ENCODE peak calls at places on chromosomes 11 and 22, in seven cellular contexts. One of them, this sample, is unnamed.

GRCh38 chr11:46696212-46696558 is 4.2 kb downstream of the ARHGAP1 start:
- DNase-seq in psoas muscle: peak; percentile 82
- DNase-seq in AG10803: no peak
- DNase-seq in heart left ventricle: peak; percentile 91
- DNase-seq in Panc1: no peak
- DNase-seq in astrocyte of the spinal cord: no peak
- DNase-seq in WERI-Rb-1: no peak
- DNase-seq in this sample: no peak

GRCh38 chr11:1338201-1339065 is 29.0 kb upstream of the TOLLIP start:
- DNase-seq in psoas muscle: no peak
- DNase-seq in AG10803: no peak
- DNase-seq in heart left ventricle: peak; percentile 24
- DNase-seq in Panc1: no peak
- DNase-seq in astrocyte of the spinal cord: no peak
- DNase-seq in WERI-Rb-1: no peak
- DNase-seq in this sample: no peak

GRCh38 chr11:16978021-16978370 is 36.2 kb downstream of the PLEKHA7 start:
- DNase-seq in psoas muscle: no peak
- DNase-seq in AG10803: no peak
- DNase-seq in heart left ventricle: no peak
- DNase-seq in Panc1: no peak
- DNase-seq in astrocyte of the spinal cord: no peak
- DNase-seq in WERI-Rb-1: no peak
- DNase-seq in this sample: no peak

GRCh38 chr11:65596520-65596919 is 920 bp upstream of the KCNK7 start:
- DNase-seq in psoas muscle: no peak
- DNase-seq in AG10803: no peak
- DNase-seq in heart left ventricle: no peak
- DNase-seq in Panc1: no peak
- DNase-seq in astrocyte of the spinal cord: no peak
- DNase-seq in WERI-Rb-1: no peak
- DNase-seq in this sample: no peak

GRCh38 chr11:69442807-69443137 is 38.7 kb upstream of the LINC01488 start:
- DNase-seq in psoas muscle: no peak
- DNase-seq in AG10803: peak; percentile 88
- DNase-seq in heart left ventricle: peak; percentile 63
- DNase-seq in Panc1: no peak
- DNase-seq in astrocyte of the spinal cord: peak; percentile 62
- DNase-seq in WERI-Rb-1: no peak
- DNase-seq in this sample: no peak

GRCh38 chr11:118628432-118628831 is 21.0 kb downstream of the PHLDB1 start:
- DNase-seq in psoas muscle: peak; percentile 49
- DNase-seq in AG10803: no peak
- DNase-seq in heart left ventricle: peak; percentile 86
- DNase-seq in Panc1: no peak
- DNase-seq in astrocyte of the spinal cord: no peak
- DNase-seq in WERI-Rb-1: no peak
- DNase-seq in this sample: no peak

GRCh38 chr22:32457031-32457430 is 7.2 kb downstream of the BPIFC start:
- DNase-seq in psoas muscle: no peak
- DNase-seq in AG10803: no peak
- DNase-seq in heart left ventricle: no peak
- DNase-seq in Panc1: no peak
- DNase-seq in astrocyte of the spinal cord: no peak
- DNase-seq in WERI-Rb-1: no peak
- DNase-seq in this sample: no peak

GRCh38 chr11:13702071-13702470 is 33.6 kb downstream of the FAR1 start:
- DNase-seq in psoas muscle: no peak
- DNase-seq in AG10803: no peak
- DNase-seq in heart left ventricle: no peak
- DNase-seq in Panc1: no peak
- DNase-seq in astrocyte of the spinal cord: no peak
- DNase-seq in WERI-Rb-1: no peak
- DNase-seq in this sample: no peak

GRCh38 chr11:119362741-119363080 is 16.2 kb upstream of the MFRP start:
- DNase-seq in psoas muscle: no peak
- DNase-seq in AG10803: no peak
- DNase-seq in heart left ventricle: no peak
- DNase-seq in Panc1: no peak
- DNase-seq in astrocyte of the spinal cord: no peak
- DNase-seq in WERI-Rb-1: no peak
- DNase-seq in this sample: no peak

GRCh38 chr11:123478352-123478986 is 48.4 kb downstream of the GRAMD1B start:
- DNase-seq in psoas muscle: peak; percentile 30
- DNase-seq in AG10803: peak; percentile 83
- DNase-seq in heart left ventricle: peak; percentile 47
- DNase-seq in Panc1: peak; percentile 61
- DNase-seq in astrocyte of the spinal cord: peak; percentile 83
- DNase-seq in WERI-Rb-1: peak; percentile 79
- DNase-seq in this sample: peak; percentile 78

GRCh38 chr22:38455530-38456271 is 702 bp upstream of the KCNJ4 start:
- DNase-seq in psoas muscle: no peak
- DNase-seq in AG10803: no peak
- DNase-seq in heart left ventricle: peak; percentile 61
- DNase-seq in Panc1: no peak
- DNase-seq in astrocyte of the spinal cord: no peak
- DNase-seq in WERI-Rb-1: peak; percentile 48
- DNase-seq in this sample: peak; percentile 64

GRCh38 chr11:3044004-3044403 is 13.2 kb downstream of the CARS1 start:
- DNase-seq in psoas muscle: peak; percentile 66
- DNase-seq in AG10803: peak; percentile 55
- DNase-seq in heart left ventricle: no peak
- DNase-seq in Panc1: no peak
- DNase-seq in astrocyte of the spinal cord: no peak
- DNase-seq in WERI-Rb-1: no peak
- DNase-seq in this sample: no peak

GRCh38 chr11:12243511-12243910 is 133.1 kb downstream of the MICAL2 start:
- DNase-seq in psoas muscle: no peak
- DNase-seq in AG10803: no peak
- DNase-seq in heart left ventricle: no peak
- DNase-seq in Panc1: no peak
- DNase-seq in astrocyte of the spinal cord: no peak
- DNase-seq in WERI-Rb-1: no peak
- DNase-seq in this sample: no peak

GRCh38 chr11:22317656-22318055 is 20.5 kb upstream of the SLC17A6 start:
- DNase-seq in psoas muscle: no peak
- DNase-seq in AG10803: no peak
- DNase-seq in heart left ventricle: no peak
- DNase-seq in Panc1: no peak
- DNase-seq in astrocyte of the spinal cord: no peak
- DNase-seq in WERI-Rb-1: no peak
- DNase-seq in this sample: no peak

GRCh38 chr11:72676874-72677341 is 2.7 kb upstream of the PDE2A start:
- DNase-seq in psoas muscle: peak; percentile 67
- DNase-seq in AG10803: peak; percentile 30
- DNase-seq in heart left ventricle: peak; percentile 70
- DNase-seq in Panc1: no peak
- DNase-seq in astrocyte of the spinal cord: peak; percentile 46
- DNase-seq in WERI-Rb-1: no peak
- DNase-seq in this sample: peak; percentile 47

GRCh38 chr11:60310407-60310998 is 16.6 kb upstream of the MS4A6E start:
- DNase-seq in psoas muscle: no peak
- DNase-seq in AG10803: no peak
- DNase-seq in heart left ventricle: peak; percentile 41
- DNase-seq in Panc1: no peak
- DNase-seq in astrocyte of the spinal cord: no peak
- DNase-seq in WERI-Rb-1: no peak
- DNase-seq in this sample: no peak

GRCh38 chr22:28139993-28140392 is 220.9 kb upstream of the PITPNB start:
- DNase-seq in psoas muscle: no peak
- DNase-seq in AG10803: peak; percentile 88
- DNase-seq in heart left ventricle: no peak
- DNase-seq in Panc1: no peak
- DNase-seq in astrocyte of the spinal cord: peak; percentile 86
- DNase-seq in WERI-Rb-1: no peak
- DNase-seq in this sample: no peak

GRCh38 chr11:103807806-103808205 is 228.6 kb upstream of the DDI1 start:
- DNase-seq in psoas muscle: no peak
- DNase-seq in AG10803: peak; percentile 38
- DNase-seq in heart left ventricle: no peak
- DNase-seq in Panc1: no peak
- DNase-seq in astrocyte of the spinal cord: peak; percentile 54
- DNase-seq in WERI-Rb-1: no peak
- DNase-seq in this sample: no peak

GRCh38 chr22:26576026-26576680 is 13.8 kb downstream of the TPST2 start:
- DNase-seq in psoas muscle: no peak
- DNase-seq in AG10803: peak; percentile 43
- DNase-seq in heart left ventricle: no peak
- DNase-seq in Panc1: no peak
- DNase-seq in astrocyte of the spinal cord: no peak
- DNase-seq in WERI-Rb-1: no peak
- DNase-seq in this sample: no peak

GRCh38 chr11:118931576-118931975 is 5.8 kb upstream of the BCL9L start:
- DNase-seq in psoas muscle: no peak
- DNase-seq in AG10803: no peak
- DNase-seq in heart left ventricle: no peak
- DNase-seq in Panc1: no peak
- DNase-seq in astrocyte of the spinal cord: no peak
- DNase-seq in WERI-Rb-1: no peak
- DNase-seq in this sample: no peak

GRCh38 chr22:24486501-24486921 is 8.6 kb upstream of the UPB1 start:
- DNase-seq in psoas muscle: no peak
- DNase-seq in AG10803: peak; percentile 90
- DNase-seq in heart left ventricle: no peak
- DNase-seq in Panc1: no peak
- DNase-seq in astrocyte of the spinal cord: peak; percentile 86
- DNase-seq in WERI-Rb-1: no peak
- DNase-seq in this sample: no peak

GRCh38 chr11:60625262-60625661 is 74.2 kb upstream of the MS4A8 start:
- DNase-seq in psoas muscle: no peak
- DNase-seq in AG10803: peak; percentile 36
- DNase-seq in heart left ventricle: no peak
- DNase-seq in Panc1: no peak
- DNase-seq in astrocyte of the spinal cord: peak; percentile 1
- DNase-seq in WERI-Rb-1: peak; percentile 20
- DNase-seq in this sample: peak; percentile 23

GRCh38 chr11:126495281-126495680 is 139.8 kb downstream of the ST3GAL4 start:
- DNase-seq in psoas muscle: no peak
- DNase-seq in AG10803: no peak
- DNase-seq in heart left ventricle: no peak
- DNase-seq in Panc1: no peak
- DNase-seq in astrocyte of the spinal cord: no peak
- DNase-seq in WERI-Rb-1: no peak
- DNase-seq in this sample: no peak

DNA sequence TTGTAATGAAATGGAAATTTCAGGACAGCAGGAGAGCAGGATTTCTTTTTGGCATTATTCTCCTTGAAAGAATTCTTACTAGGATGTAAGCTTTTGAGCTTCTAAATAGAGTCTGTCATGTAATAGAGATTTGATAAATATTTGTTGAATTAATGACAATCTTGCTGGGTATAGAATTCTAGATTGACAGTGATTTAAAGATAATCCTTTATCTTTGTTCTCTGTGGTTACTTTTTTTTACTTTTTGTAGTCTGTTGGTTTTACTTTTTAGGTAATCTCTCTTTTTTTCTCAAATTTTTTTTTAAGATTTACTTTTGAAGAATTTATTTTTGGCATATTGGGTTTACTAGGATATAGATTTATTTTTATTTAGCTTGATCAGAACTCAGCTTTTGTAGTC is 54.8 kb downstream of the TMEM135 start:
- DNase-seq in psoas muscle: no peak
- DNase-seq in AG10803: no peak
- DNase-seq in heart left ventricle: no peak
- DNase-seq in Panc1: no peak
- DNase-seq in astrocyte of the spinal cord: no peak
- DNase-seq in WERI-Rb-1: no peak
- DNase-seq in this sample: no peak
- H3K4me3 ChIP-seq in psoas muscle: no peak overlapping the region
- H3K4me3 ChIP-seq in AG10803: no peak overlapping the region
- H3K4me3 ChIP-seq in heart left ventricle: no peak overlapping the region
- H3K4me3 ChIP-seq in Panc1: no peak overlapping the region
- H3K4me3 ChIP-seq in astrocyte of the spinal cord: no peak overlapping the region
- H3K4me3 ChIP-seq in WERI-Rb-1: no peak overlapping the region
- H3K4me3 ChIP-seq in this sample: no peak overlapping the region

GRCh38 chr11:18792066-18792591 is 531 bp upstream of the PTPN5 start:
- DNase-seq in psoas muscle: no peak
- DNase-seq in AG10803: no peak
- DNase-seq in heart left ventricle: no peak
- DNase-seq in Panc1: no peak
- DNase-seq in astrocyte of the spinal cord: no peak
- DNase-seq in WERI-Rb-1: no peak
- DNase-seq in this sample: no peak
- H3K4me3 ChIP-seq in psoas muscle: peak overlapping the region; percentile 59
- H3K4me3 ChIP-seq in AG10803: no peak overlapping the region
- H3K4me3 ChIP-seq in heart left ventricle: peak overlapping the region; percentile 70
- H3K4me3 ChIP-seq in Panc1: peak overlapping the region; percentile 4
- H3K4me3 ChIP-seq in astrocyte of the spinal cord: no peak overlapping the region
- H3K4me3 ChIP-seq in WERI-Rb-1: peak overlapping the region; percentile 45
- H3K4me3 ChIP-seq in this sample: no peak overlapping the region

GRCh38 chr11:111455291-111456085 is 56.7 kb downstream of the BTG4 start:
- DNase-seq in psoas muscle: no peak
- DNase-seq in AG10803: no peak
- DNase-seq in heart left ventricle: no peak
- DNase-seq in Panc1: no peak
- DNase-seq in astrocyte of the spinal cord: no peak
- DNase-seq in WERI-Rb-1: no peak
- DNase-seq in this sample: no peak
- H3K4me3 ChIP-seq in psoas muscle: no peak overlapping the region
- H3K4me3 ChIP-seq in AG10803: no peak overlapping the region
- H3K4me3 ChIP-seq in heart left ventricle: no peak overlapping the region
- H3K4me3 ChIP-seq in Panc1: no peak overlapping the region
- H3K4me3 ChIP-seq in astrocyte of the spinal cord: no peak overlapping the region
- H3K4me3 ChIP-seq in WERI-Rb-1: no peak overlapping the region
- H3K4me3 ChIP-seq in this sample: no peak overlapping the region

GRCh38 chr22:41857160-41857859 is 24.4 kb downstream of the SREBF2 start:
- DNase-seq in psoas muscle: peak; percentile 39
- DNase-seq in AG10803: peak; percentile 64
- DNase-seq in heart left ventricle: peak; percentile 45
- DNase-seq in Panc1: peak; percentile 20
- DNase-seq in astrocyte of the spinal cord: peak; percentile 63
- DNase-seq in WERI-Rb-1: peak; percentile 64
- DNase-seq in this sample: peak; percentile 59

GRCh38 chr22:41857860-41858199 is 24.9 kb downstream of the SREBF2 start:
- DNase-seq in psoas muscle: no peak
- DNase-seq in AG10803: no peak
- DNase-seq in heart left ventricle: no peak
- DNase-seq in Panc1: no peak
- DNase-seq in astrocyte of the spinal cord: no peak
- DNase-seq in WERI-Rb-1: no peak
- DNase-seq in this sample: no peak

GRCh38 chr22:41863472-41863871 is 30.6 kb downstream of the SREBF2 start:
- DNase-seq in psoas muscle: no peak
- DNase-seq in AG10803: no peak
- DNase-seq in heart left ventricle: no peak
- DNase-seq in Panc1: no peak
- DNase-seq in astrocyte of the spinal cord: no peak
- DNase-seq in WERI-Rb-1: no peak
- DNase-seq in this sample: no peak

GRCh38 chr22:41862530-41863266 is 29.8 kb downstream of the SREBF2 start:
- DNase-seq in psoas muscle: no peak
- DNase-seq in AG10803: peak; percentile 12
- DNase-seq in heart left ventricle: no peak
- DNase-seq in Panc1: no peak
- DNase-seq in astrocyte of the spinal cord: no peak
- DNase-seq in WERI-Rb-1: no peak
- DNase-seq in this sample: peak; percentile 41

DNA sequence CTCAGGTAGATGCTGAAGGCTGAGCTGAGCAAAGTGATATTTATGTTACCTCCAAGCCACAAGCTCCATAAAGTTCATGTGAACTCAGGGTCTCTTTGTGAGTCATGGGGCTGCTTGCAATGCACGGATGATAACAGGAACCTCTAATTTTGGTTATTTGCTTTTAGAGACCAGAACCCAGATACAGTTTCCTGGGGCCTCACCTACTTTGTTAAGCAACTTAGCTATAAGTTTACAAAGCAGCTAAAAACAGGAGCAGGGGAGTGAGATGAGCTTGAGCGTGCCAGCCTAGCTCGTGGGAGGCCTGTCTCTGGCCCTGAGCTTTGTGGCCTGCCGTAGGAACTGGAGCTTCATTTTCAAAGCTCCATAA is 29.2 kb downstream of the SREBF2 start:
- DNase-seq in psoas muscle: no peak
- DNase-seq in AG10803: no peak
- DNase-seq in heart left ventricle: no peak
- DNase-seq in Panc1: no peak
- DNase-seq in astrocyte of the spinal cord: peak; percentile 13
- DNase-seq in WERI-Rb-1: no peak
- DNase-seq in this sample: no peak
- H3K4me3 ChIP-seq in psoas muscle: no peak overlapping the region
- H3K4me3 ChIP-seq in AG10803: no peak overlapping the region
- H3K4me3 ChIP-seq in heart left ventricle: no peak overlapping the region
- H3K4me3 ChIP-seq in Panc1: no peak overlapping the region
- H3K4me3 ChIP-seq in astrocyte of the spinal cord: no peak overlapping the region
- H3K4me3 ChIP-seq in WERI-Rb-1: no peak overlapping the region
- H3K4me3 ChIP-seq in this sample: no peak overlapping the region